ENCODE peak calls at places on chromosomes 5 and 9, in four cellular contexts. T is SK-N-SH; F is CD8-positive, alpha-beta T cell; U is HCT116. H is an unnamed sample.

GRCh38 chr5:134511796-134512660 is 13.4 kb upstream of the JADE2 start:
- DNase-seq in T (no peak), F (no peak), U (no peak), H (peak)

GRCh38 chr5:170404398-170404797 is 15.2 kb upstream of the KCNMB1 start:
- DNase-seq in T (no peak), F (no peak), U (no peak), H (no peak)

GRCh38 chr9:125524522-125524921 is 182.5 kb downstream of the MAPKAP1 start:
- DNase-seq in T (no peak), F (no peak), U (no peak), H (no peak)

GRCh38 chr9:86186696-86187095 is 72.8 kb downstream of the C9orf153 start:
- DNase-seq in T (no peak), F (no peak), U (no peak), H (no peak)

GRCh38 chr5:134545070-134545868 is 19.8 kb downstream of the JADE2 start:
- DNase-seq in T (no peak), F (no peak), U (no peak), H (no peak)

GRCh38 chr9:125260564-125260963 is 1.1 kb upstream of the GAPVD1 start:
- DNase-seq in T (no peak), F (no peak), U (no peak), H (no peak)

GRCh38 chr9:100992632-100993031 is 35.9 kb upstream of the PLPPR1 start:
- DNase-seq in T (no peak), F (no peak), U (no peak), H (no peak)

GRCh38 chr9:126275386-126276001 is 51.1 kb upstream of the MVB12B start:
- DNase-seq in T (peak), F (no peak), U (no peak), H (no peak)

GRCh38 chr5:6632324-6632930 is 417 bp downstream of the NSUN2 start:
- DNase-seq in T (no peak), F (no peak), U (no peak), H (no peak)

GRCh38 chr5:109258755-109259154 is 151.0 kb downstream of the PJA2 start:
- DNase-seq in T (no peak), F (no peak), U (no peak), H (no peak)

GRCh38 chr9:29691758-29692407 is 2118.6 kb upstream of the C9orf72 start:
- DNase-seq in T (peak), F (no peak), U (peak), H (no peak)

GRCh38 chr5:92850886-92851285 is 730.1 kb downstream of the NR2F1-AS1 start:
- DNase-seq in T (no peak), F (no peak), U (no peak), H (no peak)

GRCh38 chr5:78509884-78510769 is 138.4 kb downstream of the LHFPL2 start:
- DNase-seq in T (no peak), F (peak), U (no peak), H (no peak)

GRCh38 chr5:78533356-78533755 is 115.2 kb downstream of the LHFPL2 start:
- DNase-seq in T (no peak), F (no peak), U (no peak), H (no peak)

GRCh38 chr5:58187473-58188286 is 272.2 kb downstream of the PLK2 start:
- DNase-seq in T (no peak), F (no peak), U (no peak), H (no peak)

GRCh38 chr5:177346820-177347219 is 4.6 kb downstream of the LMAN2 start:
- DNase-seq in T (no peak), F (no peak), U (no peak), H (no peak)

GRCh38 chr5:93427316-93427715 is 153.7 kb downstream of the NR2F1-AS1 start:
- DNase-seq in T (no peak), F (no peak), U (no peak), H (no peak)

GRCh38 chr5:17203329-17204132 is 13.9 kb upstream of the BASP1 start:
- DNase-seq in T (peak), F (no peak), U (peak), H (no peak)

GRCh38 chr5:154866841-154867240 is 8.4 kb downstream of the CNOT8 start:
- DNase-seq in T (no peak), F (no peak), U (no peak), H (no peak)

GRCh38 chr9:29332789-29333188 is 1759.5 kb upstream of the C9orf72 start:
- DNase-seq in T (no peak), F (no peak), U (peak), H (no peak)

GRCh38 chr5:59588922-59589321 is 304.6 kb downstream of the PDE4D start:
- DNase-seq in T (no peak), F (no peak), U (no peak), H (no peak)

DNA sequence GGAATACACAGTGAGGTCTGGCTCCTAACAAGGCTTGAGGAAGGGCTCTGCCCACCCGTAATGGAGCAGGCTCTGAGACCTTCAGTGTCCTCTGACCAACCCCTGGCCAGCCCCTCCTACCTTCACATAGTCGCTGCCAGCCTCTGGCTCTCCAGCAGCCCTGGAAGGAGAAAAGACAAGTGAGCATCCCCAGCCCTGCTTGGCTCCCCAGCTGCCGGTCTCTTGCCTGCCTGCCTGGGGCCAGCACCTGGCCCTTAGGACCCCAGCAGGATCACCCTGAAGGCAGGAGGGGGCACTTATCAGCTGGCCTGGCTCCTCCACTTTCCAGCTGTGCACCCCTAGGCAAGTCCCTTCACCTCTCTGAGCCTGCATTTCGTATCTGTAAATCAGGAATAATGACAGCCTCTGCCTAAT is 17.0 kb downstream of the SH2D3C start:
- DNase-seq in T (peak), F (no peak), U (no peak), H (no peak)
- H3K27ac ChIP-seq in T (no peak), F (no peak), U (no peak), H (peak)

DNA sequence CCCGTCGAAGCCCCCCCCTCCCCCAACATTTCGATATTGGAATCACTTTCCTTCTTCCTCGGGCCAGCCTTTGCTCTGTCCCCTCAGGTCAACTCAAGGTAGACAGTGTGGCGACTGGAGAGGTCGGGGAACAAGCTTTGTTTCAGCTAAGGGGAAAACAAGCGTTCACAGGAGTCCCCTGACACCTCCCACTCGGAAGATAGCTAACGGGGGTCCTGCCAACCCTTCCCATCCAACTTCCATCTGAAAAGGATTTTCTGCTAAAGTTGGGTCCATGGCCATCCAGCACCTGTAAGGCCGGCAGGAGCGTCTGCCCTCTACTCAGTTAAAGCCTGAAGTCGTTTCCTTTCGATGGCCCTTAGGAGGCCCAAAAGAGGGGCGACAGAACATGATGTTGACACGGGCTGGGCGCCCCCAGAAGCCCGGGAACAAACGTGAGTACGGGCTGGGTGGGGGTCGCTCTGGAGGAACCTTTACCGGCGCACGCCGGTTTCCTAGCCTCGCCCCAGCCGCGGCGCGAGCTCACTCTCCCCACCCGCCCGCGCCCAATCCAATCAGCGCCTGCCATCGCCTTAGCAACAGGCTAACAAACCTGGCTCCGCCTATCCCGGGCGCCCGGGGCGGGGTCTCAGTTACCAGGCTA is 2.5 kb downstream of the ARRDC3 start:
- DNase-seq in T (peak), F (peak), U (peak), H (peak)
- H3K27ac ChIP-seq in T (peak), F (peak), U (peak), H (peak)

DNA sequence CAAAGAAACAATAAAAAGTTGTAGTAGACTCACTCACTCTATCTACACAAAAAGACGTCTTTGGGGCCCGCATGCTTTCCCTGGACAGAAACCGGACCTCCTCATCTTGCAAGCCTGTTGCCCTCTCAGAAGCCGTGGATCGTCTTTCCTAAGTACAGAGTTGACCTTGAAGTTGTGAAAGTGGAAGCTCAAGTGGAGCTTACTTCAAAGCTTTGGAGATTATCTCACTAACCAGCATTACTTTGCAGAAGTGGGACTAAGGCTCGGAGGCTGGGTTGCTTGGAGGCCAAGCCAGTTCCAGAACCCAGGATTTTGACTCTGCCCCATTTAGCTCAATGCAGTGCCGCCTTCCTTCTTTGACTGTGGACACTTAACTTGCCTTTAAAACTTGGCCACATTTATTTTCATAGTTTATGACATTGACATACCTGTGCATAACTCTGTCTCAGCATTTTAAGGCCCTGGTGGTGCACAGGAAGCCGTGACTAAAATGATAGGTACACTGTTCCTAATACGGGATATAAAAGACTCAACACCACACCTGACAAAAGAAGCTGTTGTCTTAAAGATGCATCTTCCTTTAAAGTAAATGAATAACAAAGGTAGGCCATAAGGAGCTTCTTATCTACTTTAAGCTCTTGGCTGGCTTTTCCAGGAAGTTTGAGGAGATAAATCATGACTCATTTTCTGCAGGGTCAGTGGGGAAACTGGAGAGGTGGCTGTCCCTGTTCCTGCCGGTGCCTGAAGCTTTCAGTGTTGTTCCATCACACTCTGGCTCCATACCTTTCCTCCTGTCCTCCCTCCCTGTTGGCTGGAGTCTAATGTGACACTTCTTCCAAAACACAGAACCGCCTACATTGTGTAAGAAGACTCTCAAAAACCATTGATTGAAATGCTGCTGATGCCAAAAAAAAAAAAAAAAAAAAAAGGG is 10.7 kb downstream of the SLC25A25 start:
- DNase-seq in T (no peak), F (no peak), U (peak), H (no peak)
- H3K27ac ChIP-seq in T (peak), F (no peak), U (peak), H (peak)

GRCh38 chr9:112535811-112536210 is 49.2 kb downstream of the KIAA1958 start:
- DNase-seq in T (no peak), F (no peak), U (no peak), H (no peak)
- H3K27ac ChIP-seq in T (peak), F (no peak), U (no peak), H (no peak)

GRCh38 chr9:88694625-88695024 is 159.6 kb downstream of the NXNL2 start:
- DNase-seq in T (no peak), F (no peak), U (no peak), H (no peak)
- H3K27ac ChIP-seq in T (no peak), F (no peak), U (no peak), H (no peak)

DNA sequence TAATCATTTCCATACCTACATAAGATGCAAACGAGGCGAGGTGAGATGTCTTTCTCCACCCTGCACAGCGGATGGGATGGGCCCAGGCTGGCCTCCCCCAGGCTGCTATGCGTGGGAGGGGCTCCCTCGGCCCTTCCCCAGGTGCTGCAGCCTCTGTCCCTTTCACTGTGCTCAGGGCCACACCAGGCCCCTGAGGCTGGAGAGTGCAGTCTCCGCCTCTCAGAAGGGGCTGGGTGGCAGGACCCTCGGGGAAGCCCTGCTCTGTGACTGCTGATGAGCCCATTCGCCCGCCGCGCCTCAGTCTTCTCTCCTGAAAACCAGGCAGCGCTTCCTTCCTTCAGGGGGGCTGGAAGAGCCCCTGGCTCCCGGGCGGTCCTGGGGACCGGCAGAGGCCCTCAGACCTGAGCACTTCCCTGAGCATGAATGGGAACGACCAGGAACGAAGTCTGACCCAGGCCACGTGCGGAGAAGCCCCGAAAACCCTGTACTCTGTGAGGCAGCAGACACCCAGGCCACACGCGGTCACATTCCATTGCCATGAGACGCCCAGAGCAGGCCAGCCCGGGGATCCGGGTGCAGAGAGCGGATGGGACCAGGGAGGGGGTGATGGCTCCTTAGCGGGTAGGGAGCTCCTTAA is 21.9 kb upstream of the NOTCH1 start:
- DNase-seq in T (no peak), F (no peak), U (peak), H (no peak)
- H3K27ac ChIP-seq in T (no peak), F (no peak), U (peak), H (peak)

DNA sequence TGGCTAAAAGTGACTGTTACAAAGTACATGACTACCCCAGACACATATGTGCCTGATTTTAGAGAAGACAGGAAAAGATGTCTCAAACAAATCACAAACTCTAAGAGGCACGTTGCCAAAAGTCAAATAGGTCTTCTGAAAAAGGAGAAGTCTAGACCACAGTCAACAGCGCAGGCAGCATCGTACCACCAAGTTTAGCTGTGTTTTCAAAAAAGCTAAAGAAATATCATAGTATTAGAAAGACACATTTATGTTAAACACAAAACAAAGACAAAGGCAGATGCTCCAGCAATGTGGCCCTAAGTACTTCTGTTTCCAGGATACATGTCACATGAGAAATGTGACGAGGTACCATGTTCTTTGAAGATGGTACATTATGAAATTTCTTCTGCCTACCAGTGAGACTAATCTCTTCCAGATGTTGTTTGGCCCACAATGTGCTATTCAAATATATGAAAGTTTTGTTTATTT is 43.5 kb downstream of the LPAR1 start:
- DNase-seq in T (no peak), F (no peak), U (no peak), H (no peak)
- H3K27ac ChIP-seq in T (no peak), F (no peak), U (no peak), H (peak)